ENCODE peak calls at places on chromosomes 11 and 22, in four cellular contexts. One of them, this sample, is unnamed.

GRCh38 chr11:44957051-44957515 is 6.4 kb upstream of the TP53I11 start:
- DNase-seq in right atrium auricular region: no peak
- DNase-seq in heart right ventricle: no peak
- DNase-seq in RCC 7860: no peak
- DNase-seq in this sample: no peak

GRCh38 chr11:9003573-9004309 is at the start of gene NRIP3:
- DNase-seq in right atrium auricular region: peak; percentile 67
- DNase-seq in heart right ventricle: peak; percentile 59
- DNase-seq in RCC 7860: peak; percentile 30
- DNase-seq in this sample: no peak

GRCh38 chr11:95149659-95150294 is 60.1 kb downstream of the ENDOD1 start:
- DNase-seq in right atrium auricular region: no peak
- DNase-seq in heart right ventricle: peak; percentile 45
- DNase-seq in RCC 7860: no peak
- DNase-seq in this sample: no peak

GRCh38 chr11:126480410-126481302 is 125.2 kb downstream of the ST3GAL4 start:
- DNase-seq in right atrium auricular region: peak; percentile 94
- DNase-seq in heart right ventricle: peak; percentile 87
- DNase-seq in RCC 7860: peak; percentile 64
- DNase-seq in this sample: no peak

GRCh38 chr22:44184006-44184405 is 3.3 kb downstream of the PARVG start:
- DNase-seq in right atrium auricular region: no peak
- DNase-seq in heart right ventricle: no peak
- DNase-seq in RCC 7860: no peak
- DNase-seq in this sample: no peak

GRCh38 chr11:35138949-35139881 is at the start of gene CD44:
- DNase-seq in right atrium auricular region: peak; percentile 88
- DNase-seq in heart right ventricle: peak; percentile 55
- DNase-seq in RCC 7860: peak; percentile 71
- DNase-seq in this sample: no peak

GRCh38 chr11:119501777-119502405 is 78.9 kb upstream of the THY1 start:
- DNase-seq in right atrium auricular region: no peak
- DNase-seq in heart right ventricle: no peak
- DNase-seq in RCC 7860: no peak
- DNase-seq in this sample: no peak

GRCh38 chr11:28983780-28984179 is 875.6 kb downstream of the METTL15 start:
- DNase-seq in right atrium auricular region: no peak
- DNase-seq in heart right ventricle: no peak
- DNase-seq in RCC 7860: no peak
- DNase-seq in this sample: no peak

GRCh38 chr11:77115956-77116355 is 12.1 kb upstream of the MYO7A start:
- DNase-seq in right atrium auricular region: no peak
- DNase-seq in heart right ventricle: no peak
- DNase-seq in RCC 7860: no peak
- DNase-seq in this sample: peak; percentile 76

GRCh38 chr11:2218234-2218633 is 46.6 kb upstream of the TH start:
- DNase-seq in right atrium auricular region: no peak
- DNase-seq in heart right ventricle: no peak
- DNase-seq in RCC 7860: no peak
- DNase-seq in this sample: no peak

GRCh38 chr11:123176785-123177184 is 18.3 kb downstream of the CLMP start:
- DNase-seq in right atrium auricular region: no peak
- DNase-seq in heart right ventricle: no peak
- DNase-seq in RCC 7860: no peak
- DNase-seq in this sample: no peak

GRCh38 chr22:43796567-43796966 is 15.5 kb downstream of the EFCAB6 start:
- DNase-seq in right atrium auricular region: no peak
- DNase-seq in heart right ventricle: no peak
- DNase-seq in RCC 7860: no peak
- DNase-seq in this sample: no peak

GRCh38 chr22:29109853-29110252 is 37.0 kb downstream of the KREMEN1 start:
- DNase-seq in right atrium auricular region: no peak
- DNase-seq in heart right ventricle: no peak
- DNase-seq in RCC 7860: peak; percentile 47
- DNase-seq in this sample: no peak

GRCh38 chr22:37196539-37197450 is 8.7 kb upstream of the C1QTNF6 start:
- DNase-seq in right atrium auricular region: peak; percentile 87
- DNase-seq in heart right ventricle: peak; percentile 89
- DNase-seq in RCC 7860: peak; percentile 41
- DNase-seq in this sample: peak; percentile 66

GRCh38 chr11:105609832-105610781 is at the start of gene GRIA4:
- DNase-seq in right atrium auricular region: no peak
- DNase-seq in heart right ventricle: no peak
- DNase-seq in RCC 7860: no peak
- DNase-seq in this sample: peak; percentile 92

GRCh38 chr11:44780940-44781631 is 54.3 kb downstream of the TSPAN18 start:
- DNase-seq in right atrium auricular region: peak; percentile 73
- DNase-seq in heart right ventricle: peak; percentile 63
- DNase-seq in RCC 7860: no peak
- DNase-seq in this sample: no peak

GRCh38 chr11:25970726-25971508 is 361.0 kb upstream of the ANO3 start:
- DNase-seq in right atrium auricular region: no peak
- DNase-seq in heart right ventricle: no peak
- DNase-seq in RCC 7860: no peak
- DNase-seq in this sample: no peak

GRCh38 chr11:79314906-79315689 is 125.7 kb downstream of the TENM4 start:
- DNase-seq in right atrium auricular region: no peak
- DNase-seq in heart right ventricle: no peak
- DNase-seq in RCC 7860: no peak
- DNase-seq in this sample: no peak

GRCh38 chr11:2376751-2377451 is at the start of gene CD81:
- DNase-seq in right atrium auricular region: no peak
- DNase-seq in heart right ventricle: no peak
- DNase-seq in RCC 7860: no peak
- DNase-seq in this sample: peak; percentile 81

GRCh38 chr11:92399702-92400101 is 175.1 kb downstream of the FAT3 start:
- DNase-seq in right atrium auricular region: no peak
- DNase-seq in heart right ventricle: no peak
- DNase-seq in RCC 7860: no peak
- DNase-seq in this sample: no peak

GRCh38 chr11:65646921-65647701 is 9.2 kb downstream of the SIPA1 start:
- DNase-seq in right atrium auricular region: no peak
- DNase-seq in heart right ventricle: no peak
- DNase-seq in RCC 7860: no peak
- DNase-seq in this sample: peak; percentile 90

GRCh38 chr11:93537022-93537421 is 6.2 kb downstream of the SMCO4 start:
- DNase-seq in right atrium auricular region: no peak
- DNase-seq in heart right ventricle: peak; percentile 73
- DNase-seq in RCC 7860: no peak
- DNase-seq in this sample: no peak

GRCh38 chr11:73795925-73796632 is 8.4 kb downstream of the MRPL48 start:
- DNase-seq in right atrium auricular region: no peak
- DNase-seq in heart right ventricle: no peak
- DNase-seq in RCC 7860: no peak
- DNase-seq in this sample: no peak

GRCh38 chr11:16750417-16750816 is 12.0 kb downstream of the C11orf58 start:
- DNase-seq in right atrium auricular region: no peak
- DNase-seq in heart right ventricle: no peak
- DNase-seq in RCC 7860: no peak
- DNase-seq in this sample: no peak

GRCh38 chr11:17544181-17544622 is at the start of gene USH1C:
- DNase-seq in right atrium auricular region: no peak
- DNase-seq in heart right ventricle: no peak
- DNase-seq in RCC 7860: no peak
- DNase-seq in this sample: peak; percentile 77

GRCh38 chr11:72483412-72484186 is 49.3 kb upstream of the CLPB start:
- DNase-seq in right atrium auricular region: no peak
- DNase-seq in heart right ventricle: peak; percentile 34
- DNase-seq in RCC 7860: no peak
- DNase-seq in this sample: no peak

GRCh38 chr11:75558939-75559843 is 2.9 kb upstream of the SERPINH1 start:
- DNase-seq in right atrium auricular region: no peak
- DNase-seq in heart right ventricle: peak; percentile 79
- DNase-seq in RCC 7860: no peak
- DNase-seq in this sample: no peak

GRCh38 chr11:12216100-12216499 is 105.7 kb downstream of the MICAL2 start:
- DNase-seq in right atrium auricular region: no peak
- DNase-seq in heart right ventricle: no peak
- DNase-seq in RCC 7860: no peak
- DNase-seq in this sample: no peak

GRCh38 chr11:62922653-62923371 is 1.6 kb upstream of the CHRM1 start:
- DNase-seq in right atrium auricular region: no peak
- DNase-seq in heart right ventricle: no peak
- DNase-seq in RCC 7860: no peak
- DNase-seq in this sample: no peak

This sample was measured in chondrocyte.